ENCODE peak calls at places on chromosome 3, in ten cellular contexts. One of them, this sample, is unnamed.
A peak's percentile ranks its signal among the peaks of the same experiment; 100 is the strongest.

GRCh38 chr3:18124501-18124900 is 300.6 kb downstream of the SATB1 start:
- DNase-seq in T1000: no peak
- DNase-seq in GM13976: no peak
- DNase-seq in K562: no peak
- DNase-seq in left cardiac atrium: no peak
- DNase-seq in naive thymus-derived CD8-positive, alpha-beta T cell: no peak
- DNase-seq in A549: no peak
- DNase-seq in stimulated activated CD8-positive, alpha-beta memory T cell treated with anti-CD3 and anti-CD28 coated beads, Interleukin-2, amount 100 ng/mL, for 48 hours: no peak
- DNase-seq in GM19239: no peak
- DNase-seq in HuH-7.5: no peak
- DNase-seq in this sample: no peak

GRCh38 chr3:50365080-50365841 is 5.9 kb upstream of the TMEM115 start:
- DNase-seq in T1000: peak; percentile 45
- DNase-seq in GM13976: peak; percentile 97
- DNase-seq in K562: peak; percentile 93
- DNase-seq in left cardiac atrium: peak; percentile 87
- DNase-seq in naive thymus-derived CD8-positive, alpha-beta T cell: peak; percentile 93
- DNase-seq in A549: no peak
- DNase-seq in stimulated activated CD8-positive, alpha-beta memory T cell treated with anti-CD3 and anti-CD28 coated beads, Interleukin-2, amount 100 ng/mL, for 48 hours: peak; percentile 90
- DNase-seq in GM19239: peak; percentile 97
- DNase-seq in HuH-7.5: peak; percentile 81
- DNase-seq in this sample: peak; percentile 67

GRCh38 chr3:104987859-104988258 is 378.9 kb upstream of the ALCAM start:
- DNase-seq in T1000: no peak
- DNase-seq in GM13976: no peak
- DNase-seq in K562: no peak
- DNase-seq in left cardiac atrium: no peak
- DNase-seq in naive thymus-derived CD8-positive, alpha-beta T cell: no peak
- DNase-seq in A549: no peak
- DNase-seq in stimulated activated CD8-positive, alpha-beta memory T cell treated with anti-CD3 and anti-CD28 coated beads, Interleukin-2, amount 100 ng/mL, for 48 hours: no peak
- DNase-seq in GM19239: no peak
- DNase-seq in HuH-7.5: no peak
- DNase-seq in this sample: no peak

GRCh38 chr3:111299070-111299672 is 227.6 kb downstream of the NECTIN3 start:
- DNase-seq in T1000: no peak
- DNase-seq in GM13976: no peak
- DNase-seq in K562: no peak
- DNase-seq in left cardiac atrium: no peak
- DNase-seq in naive thymus-derived CD8-positive, alpha-beta T cell: no peak
- DNase-seq in A549: no peak
- DNase-seq in stimulated activated CD8-positive, alpha-beta memory T cell treated with anti-CD3 and anti-CD28 coated beads, Interleukin-2, amount 100 ng/mL, for 48 hours: no peak
- DNase-seq in GM19239: no peak
- DNase-seq in HuH-7.5: no peak
- DNase-seq in this sample: no peak

GRCh38 chr3:129665024-129665768 is 58.7 kb upstream of the PLXND1 start:
- DNase-seq in T1000: no peak
- DNase-seq in GM13976: no peak
- DNase-seq in K562: no peak
- DNase-seq in left cardiac atrium: no peak
- DNase-seq in naive thymus-derived CD8-positive, alpha-beta T cell: no peak
- DNase-seq in A549: no peak
- DNase-seq in stimulated activated CD8-positive, alpha-beta memory T cell treated with anti-CD3 and anti-CD28 coated beads, Interleukin-2, amount 100 ng/mL, for 48 hours: no peak
- DNase-seq in GM19239: no peak
- DNase-seq in HuH-7.5: no peak
- DNase-seq in this sample: no peak

GRCh38 chr3:182092662-182093262 is 381.0 kb downstream of the SOX2 start:
- DNase-seq in T1000: no peak
- DNase-seq in GM13976: no peak
- DNase-seq in K562: no peak
- DNase-seq in left cardiac atrium: no peak
- DNase-seq in naive thymus-derived CD8-positive, alpha-beta T cell: no peak
- DNase-seq in A549: peak; percentile 28
- DNase-seq in stimulated activated CD8-positive, alpha-beta memory T cell treated with anti-CD3 and anti-CD28 coated beads, Interleukin-2, amount 100 ng/mL, for 48 hours: no peak
- DNase-seq in GM19239: no peak
- DNase-seq in HuH-7.5: no peak
- DNase-seq in this sample: peak; percentile 37

GRCh38 chr3:1037631-1038030 is 55.2 kb upstream of the CNTN6 start:
- DNase-seq in T1000: no peak
- DNase-seq in GM13976: no peak
- DNase-seq in K562: no peak
- DNase-seq in left cardiac atrium: no peak
- DNase-seq in naive thymus-derived CD8-positive, alpha-beta T cell: no peak
- DNase-seq in A549: no peak
- DNase-seq in stimulated activated CD8-positive, alpha-beta memory T cell treated with anti-CD3 and anti-CD28 coated beads, Interleukin-2, amount 100 ng/mL, for 48 hours: no peak
- DNase-seq in GM19239: no peak
- DNase-seq in HuH-7.5: no peak
- DNase-seq in this sample: no peak

GRCh38 chr3:68239542-68239941 is 585.1 kb upstream of the SUCLG2 start:
- DNase-seq in T1000: no peak
- DNase-seq in GM13976: no peak
- DNase-seq in K562: no peak
- DNase-seq in left cardiac atrium: no peak
- DNase-seq in naive thymus-derived CD8-positive, alpha-beta T cell: no peak
- DNase-seq in A549: no peak
- DNase-seq in stimulated activated CD8-positive, alpha-beta memory T cell treated with anti-CD3 and anti-CD28 coated beads, Interleukin-2, amount 100 ng/mL, for 48 hours: no peak
- DNase-seq in GM19239: no peak
- DNase-seq in HuH-7.5: no peak
- DNase-seq in this sample: peak; percentile 61

GRCh38 chr3:174614046-174614445 is 245.1 kb upstream of the NAALADL2 start:
- DNase-seq in T1000: no peak
- DNase-seq in GM13976: no peak
- DNase-seq in K562: no peak
- DNase-seq in left cardiac atrium: no peak
- DNase-seq in naive thymus-derived CD8-positive, alpha-beta T cell: no peak
- DNase-seq in A549: no peak
- DNase-seq in stimulated activated CD8-positive, alpha-beta memory T cell treated with anti-CD3 and anti-CD28 coated beads, Interleukin-2, amount 100 ng/mL, for 48 hours: no peak
- DNase-seq in GM19239: no peak
- DNase-seq in HuH-7.5: no peak
- DNase-seq in this sample: peak; percentile 20

GRCh38 chr3:27452368-27453090 is 31.7 kb downstream of the SLC4A7 start:
- DNase-seq in T1000: no peak
- DNase-seq in GM13976: no peak
- DNase-seq in K562: no peak
- DNase-seq in left cardiac atrium: no peak
- DNase-seq in naive thymus-derived CD8-positive, alpha-beta T cell: no peak
- DNase-seq in A549: no peak
- DNase-seq in stimulated activated CD8-positive, alpha-beta memory T cell treated with anti-CD3 and anti-CD28 coated beads, Interleukin-2, amount 100 ng/mL, for 48 hours: no peak
- DNase-seq in GM19239: no peak
- DNase-seq in HuH-7.5: no peak
- DNase-seq in this sample: no peak

GRCh38 chr3:170714151-170714550 is 128.3 kb upstream of the SLC7A14 start:
- DNase-seq in T1000: no peak
- DNase-seq in GM13976: no peak
- DNase-seq in K562: no peak
- DNase-seq in left cardiac atrium: no peak
- DNase-seq in naive thymus-derived CD8-positive, alpha-beta T cell: no peak
- DNase-seq in A549: no peak
- DNase-seq in stimulated activated CD8-positive, alpha-beta memory T cell treated with anti-CD3 and anti-CD28 coated beads, Interleukin-2, amount 100 ng/mL, for 48 hours: no peak
- DNase-seq in GM19239: no peak
- DNase-seq in HuH-7.5: no peak
- DNase-seq in this sample: no peak

GRCh38 chr3:122357828-122358617 is 25.0 kb downstream of the MIX23 start:
- DNase-seq in T1000: no peak
- DNase-seq in GM13976: no peak
- DNase-seq in K562: no peak
- DNase-seq in left cardiac atrium: no peak
- DNase-seq in naive thymus-derived CD8-positive, alpha-beta T cell: no peak
- DNase-seq in A549: no peak
- DNase-seq in stimulated activated CD8-positive, alpha-beta memory T cell treated with anti-CD3 and anti-CD28 coated beads, Interleukin-2, amount 100 ng/mL, for 48 hours: no peak
- DNase-seq in GM19239: no peak
- DNase-seq in HuH-7.5: no peak
- DNase-seq in this sample: no peak

GRCh38 chr3:138113309-138113708 is 2.1 kb downstream of the DZIP1L start:
- DNase-seq in T1000: no peak
- DNase-seq in GM13976: no peak
- DNase-seq in K562: no peak
- DNase-seq in left cardiac atrium: no peak
- DNase-seq in naive thymus-derived CD8-positive, alpha-beta T cell: no peak
- DNase-seq in A549: no peak
- DNase-seq in stimulated activated CD8-positive, alpha-beta memory T cell treated with anti-CD3 and anti-CD28 coated beads, Interleukin-2, amount 100 ng/mL, for 48 hours: no peak
- DNase-seq in GM19239: no peak
- DNase-seq in HuH-7.5: no peak
- DNase-seq in this sample: peak; percentile 84

GRCh38 chr3:56702487-56703315 is 19.6 kb upstream of the TASOR start:
- DNase-seq in T1000: peak; percentile 55
- DNase-seq in GM13976: peak; percentile 64
- DNase-seq in K562: peak; percentile 18
- DNase-seq in left cardiac atrium: no peak
- DNase-seq in naive thymus-derived CD8-positive, alpha-beta T cell: no peak
- DNase-seq in A549: peak; percentile 24
- DNase-seq in stimulated activated CD8-positive, alpha-beta memory T cell treated with anti-CD3 and anti-CD28 coated beads, Interleukin-2, amount 100 ng/mL, for 48 hours: no peak
- DNase-seq in GM19239: no peak
- DNase-seq in HuH-7.5: peak; percentile 15
- DNase-seq in this sample: peak; percentile 10

GRCh38 chr3:125403789-125404188 is 28.7 kb upstream of the ZNF148 start:
- DNase-seq in T1000: no peak
- DNase-seq in GM13976: no peak
- DNase-seq in K562: no peak
- DNase-seq in left cardiac atrium: no peak
- DNase-seq in naive thymus-derived CD8-positive, alpha-beta T cell: no peak
- DNase-seq in A549: no peak
- DNase-seq in stimulated activated CD8-positive, alpha-beta memory T cell treated with anti-CD3 and anti-CD28 coated beads, Interleukin-2, amount 100 ng/mL, for 48 hours: no peak
- DNase-seq in GM19239: no peak
- DNase-seq in HuH-7.5: no peak
- DNase-seq in this sample: no peak

GRCh38 chr3:192957441-192957951 is 39.8 kb upstream of the MB21D2 start:
- DNase-seq in T1000: peak; percentile 65
- DNase-seq in GM13976: no peak
- DNase-seq in K562: no peak
- DNase-seq in left cardiac atrium: peak; percentile 67
- DNase-seq in naive thymus-derived CD8-positive, alpha-beta T cell: no peak
- DNase-seq in A549: no peak
- DNase-seq in stimulated activated CD8-positive, alpha-beta memory T cell treated with anti-CD3 and anti-CD28 coated beads, Interleukin-2, amount 100 ng/mL, for 48 hours: no peak
- DNase-seq in GM19239: no peak
- DNase-seq in HuH-7.5: no peak
- DNase-seq in this sample: no peak

GRCh38 chr3:167837430-167837829 is 101.9 kb downstream of the SERPINI1 start:
- DNase-seq in T1000: no peak
- DNase-seq in GM13976: no peak
- DNase-seq in K562: no peak
- DNase-seq in left cardiac atrium: no peak
- DNase-seq in naive thymus-derived CD8-positive, alpha-beta T cell: no peak
- DNase-seq in A549: no peak
- DNase-seq in stimulated activated CD8-positive, alpha-beta memory T cell treated with anti-CD3 and anti-CD28 coated beads, Interleukin-2, amount 100 ng/mL, for 48 hours: no peak
- DNase-seq in GM19239: no peak
- DNase-seq in HuH-7.5: no peak
- DNase-seq in this sample: no peak

GRCh38 chr3:37115451-37115850 is 58.9 kb downstream of the LRRFIP2 start:
- DNase-seq in T1000: no peak
- DNase-seq in GM13976: no peak
- DNase-seq in K562: no peak
- DNase-seq in left cardiac atrium: no peak
- DNase-seq in naive thymus-derived CD8-positive, alpha-beta T cell: no peak
- DNase-seq in A549: no peak
- DNase-seq in stimulated activated CD8-positive, alpha-beta memory T cell treated with anti-CD3 and anti-CD28 coated beads, Interleukin-2, amount 100 ng/mL, for 48 hours: no peak
- DNase-seq in GM19239: no peak
- DNase-seq in HuH-7.5: no peak
- DNase-seq in this sample: no peak

GRCh38 chr3:189842681-189843602 is 211.8 kb downstream of the TP63 start:
- DNase-seq in T1000: no peak
- DNase-seq in GM13976: no peak
- DNase-seq in K562: no peak
- DNase-seq in left cardiac atrium: no peak
- DNase-seq in naive thymus-derived CD8-positive, alpha-beta T cell: no peak
- DNase-seq in A549: no peak
- DNase-seq in stimulated activated CD8-positive, alpha-beta memory T cell treated with anti-CD3 and anti-CD28 coated beads, Interleukin-2, amount 100 ng/mL, for 48 hours: no peak
- DNase-seq in GM19239: no peak
- DNase-seq in HuH-7.5: no peak
- DNase-seq in this sample: no peak

GRCh38 chr3:143168518-143169192 is 49.1 kb downstream of the CHST2 start:
- DNase-seq in T1000: no peak
- DNase-seq in GM13976: no peak
- DNase-seq in K562: peak; percentile 81
- DNase-seq in left cardiac atrium: no peak
- DNase-seq in naive thymus-derived CD8-positive, alpha-beta T cell: no peak
- DNase-seq in A549: no peak
- DNase-seq in stimulated activated CD8-positive, alpha-beta memory T cell treated with anti-CD3 and anti-CD28 coated beads, Interleukin-2, amount 100 ng/mL, for 48 hours: no peak
- DNase-seq in GM19239: no peak
- DNase-seq in HuH-7.5: no peak
- DNase-seq in this sample: no peak

GRCh38 chr3:172244011-172244410 is 204.2 kb downstream of the GHSR start:
- DNase-seq in T1000: no peak
- DNase-seq in GM13976: no peak
- DNase-seq in K562: no peak
- DNase-seq in left cardiac atrium: no peak
- DNase-seq in naive thymus-derived CD8-positive, alpha-beta T cell: no peak
- DNase-seq in A549: peak; percentile 14
- DNase-seq in stimulated activated CD8-positive, alpha-beta memory T cell treated with anti-CD3 and anti-CD28 coated beads, Interleukin-2, amount 100 ng/mL, for 48 hours: no peak
- DNase-seq in GM19239: no peak
- DNase-seq in HuH-7.5: no peak
- DNase-seq in this sample: no peak

GRCh38 chr3:149969945-149970715 is 565 bp downstream of the PFN2 start:
- DNase-seq in T1000: peak; percentile 58
- DNase-seq in GM13976: peak; percentile 77
- DNase-seq in K562: no peak
- DNase-seq in left cardiac atrium: peak; percentile 88
- DNase-seq in naive thymus-derived CD8-positive, alpha-beta T cell: peak; percentile 67
- DNase-seq in A549: peak; percentile 29
- DNase-seq in stimulated activated CD8-positive, alpha-beta memory T cell treated with anti-CD3 and anti-CD28 coated beads, Interleukin-2, amount 100 ng/mL, for 48 hours: peak; percentile 41
- DNase-seq in GM19239: peak; percentile 39
- DNase-seq in HuH-7.5: peak; percentile 37
- DNase-seq in this sample: peak; percentile 82

GRCh38 chr3:132550579-132551305 is 46.3 kb upstream of the ACKR4 start:
- DNase-seq in T1000: no peak
- DNase-seq in GM13976: no peak
- DNase-seq in K562: no peak
- DNase-seq in left cardiac atrium: no peak
- DNase-seq in naive thymus-derived CD8-positive, alpha-beta T cell: no peak
- DNase-seq in A549: no peak
- DNase-seq in stimulated activated CD8-positive, alpha-beta memory T cell treated with anti-CD3 and anti-CD28 coated beads, Interleukin-2, amount 100 ng/mL, for 48 hours: no peak
- DNase-seq in GM19239: no peak
- DNase-seq in HuH-7.5: no peak
- DNase-seq in this sample: no peak

GRCh38 chr3:65961128-65961527 is 77.6 kb downstream of the MAGI1 start:
- DNase-seq in T1000: no peak
- DNase-seq in GM13976: no peak
- DNase-seq in K562: no peak
- DNase-seq in left cardiac atrium: no peak
- DNase-seq in naive thymus-derived CD8-positive, alpha-beta T cell: no peak
- DNase-seq in A549: no peak
- DNase-seq in stimulated activated CD8-positive, alpha-beta memory T cell treated with anti-CD3 and anti-CD28 coated beads, Interleukin-2, amount 100 ng/mL, for 48 hours: no peak
- DNase-seq in GM19239: no peak
- DNase-seq in HuH-7.5: no peak
- DNase-seq in this sample: no peak

GRCh38 chr3:85161544-85161943 is 202.8 kb downstream of the CADM2 start:
- DNase-seq in T1000: peak; percentile 8
- DNase-seq in GM13976: no peak
- DNase-seq in K562: no peak
- DNase-seq in left cardiac atrium: no peak
- DNase-seq in naive thymus-derived CD8-positive, alpha-beta T cell: no peak
- DNase-seq in A549: peak; percentile 8
- DNase-seq in stimulated activated CD8-positive, alpha-beta memory T cell treated with anti-CD3 and anti-CD28 coated beads, Interleukin-2, amount 100 ng/mL, for 48 hours: no peak
- DNase-seq in GM19239: no peak
- DNase-seq in HuH-7.5: no peak
- DNase-seq in this sample: no peak

GRCh38 chr3:188947983-188948657 is 223.7 kb upstream of the TPRG1 start:
- DNase-seq in T1000: peak; percentile 35
- DNase-seq in GM13976: no peak
- DNase-seq in K562: no peak
- DNase-seq in left cardiac atrium: peak; percentile 94
- DNase-seq in naive thymus-derived CD8-positive, alpha-beta T cell: no peak
- DNase-seq in A549: peak; percentile 87
- DNase-seq in stimulated activated CD8-positive, alpha-beta memory T cell treated with anti-CD3 and anti-CD28 coated beads, Interleukin-2, amount 100 ng/mL, for 48 hours: no peak
- DNase-seq in GM19239: no peak
- DNase-seq in HuH-7.5: peak; percentile 61
- DNase-seq in this sample: peak; percentile 88

GRCh38 chr3:56915969-56916586 is 114.3 kb upstream of the ARHGEF3 start:
- DNase-seq in T1000: no peak
- DNase-seq in GM13976: peak; percentile 61
- DNase-seq in K562: no peak
- DNase-seq in left cardiac atrium: peak; percentile 41
- DNase-seq in naive thymus-derived CD8-positive, alpha-beta T cell: peak; percentile 40
- DNase-seq in A549: no peak
- DNase-seq in stimulated activated CD8-positive, alpha-beta memory T cell treated with anti-CD3 and anti-CD28 coated beads, Interleukin-2, amount 100 ng/mL, for 48 hours: peak; percentile 59
- DNase-seq in GM19239: peak; percentile 27
- DNase-seq in HuH-7.5: no peak
- DNase-seq in this sample: no peak

GRCh38 chr3:125381743-125382142 is 6.6 kb upstream of the ZNF148 start:
- DNase-seq in T1000: no peak
- DNase-seq in GM13976: no peak
- DNase-seq in K562: no peak
- DNase-seq in left cardiac atrium: no peak
- DNase-seq in naive thymus-derived CD8-positive, alpha-beta T cell: no peak
- DNase-seq in A549: no peak
- DNase-seq in stimulated activated CD8-positive, alpha-beta memory T cell treated with anti-CD3 and anti-CD28 coated beads, Interleukin-2, amount 100 ng/mL, for 48 hours: no peak
- DNase-seq in GM19239: no peak
- DNase-seq in HuH-7.5: no peak
- DNase-seq in this sample: no peak

This sample was measured in COR-L47.